ENCODE peak calls at places on chromosomes 16 and 17, in ten cellular contexts. One of them, this sample, is unnamed.

GRCh38 chr17:58318065-58318481 is 10.5 kb downstream of the TSPOAP1 start:
- DNase-seq in A549: no peak
- DNase-seq in AG09309: no peak
- DNase-seq in mucosa of descending colon: no peak
- DNase-seq in GM23248: no peak
- DNase-seq in CD4-positive, alpha-beta memory T cell: no peak
- DNase-seq in ovary: no peak
- DNase-seq in body of pancreas: peak; percentile 9
- DNase-seq in GM23338: no peak
- DNase-seq in K562: no peak
- DNase-seq in this sample: no peak

GRCh38 chr16:84368327-84368996 is at the start of gene ATP2C2:
- DNase-seq in K562: no peak
- DNase-seq in GM23338: peak; percentile 93
- DNase-seq in A549: no peak
- DNase-seq in body of pancreas: peak; percentile 62
- DNase-seq in CD4-positive, alpha-beta memory T cell: no peak
- DNase-seq in GM23248: no peak
- DNase-seq in mucosa of descending colon: peak; percentile 88
- DNase-seq in AG09309: no peak
- DNase-seq in ovary: no peak
- DNase-seq in this sample: peak; percentile 88

GRCh38 chr16:12801511-12802042 is 2.1 kb downstream of the CPPED1 start:
- DNase-seq in AG09309: peak; percentile 79
- DNase-seq in K562: peak; percentile 72
- DNase-seq in CD4-positive, alpha-beta memory T cell: no peak
- DNase-seq in body of pancreas: no peak
- DNase-seq in GM23248: peak; percentile 91
- DNase-seq in ovary: peak; percentile 69
- DNase-seq in A549: no peak
- DNase-seq in GM23338: no peak
- DNase-seq in mucosa of descending colon: peak; percentile 21
- DNase-seq in this sample: no peak

GRCh38 chr17:4950757-4951204 is at the start of gene ENO3:
- DNase-seq in body of pancreas: no peak
- DNase-seq in mucosa of descending colon: peak; percentile 44
- DNase-seq in CD4-positive, alpha-beta memory T cell: no peak
- DNase-seq in A549: peak; percentile 40
- DNase-seq in ovary: peak; percentile 72
- DNase-seq in AG09309: no peak
- DNase-seq in GM23338: peak; percentile 60
- DNase-seq in GM23248: no peak
- DNase-seq in K562: peak; percentile 60
- DNase-seq in this sample: no peak

GRCh38 chr17:40538019-40538935 is 27.0 kb downstream of the CCR7 start:
- DNase-seq in CD4-positive, alpha-beta memory T cell: no peak
- DNase-seq in K562: no peak
- DNase-seq in A549: no peak
- DNase-seq in body of pancreas: peak; percentile 89
- DNase-seq in ovary: peak; percentile 46
- DNase-seq in AG09309: no peak
- DNase-seq in GM23338: no peak
- DNase-seq in mucosa of descending colon: no peak
- DNase-seq in GM23248: peak; percentile 67
- DNase-seq in this sample: no peak

GRCh38 chr16:56331915-56332314 is 93.4 kb downstream of the AMFR start:
- DNase-seq in A549: no peak
- DNase-seq in AG09309: no peak
- DNase-seq in mucosa of descending colon: no peak
- DNase-seq in CD4-positive, alpha-beta memory T cell: no peak
- DNase-seq in GM23248: no peak
- DNase-seq in GM23338: no peak
- DNase-seq in K562: no peak
- DNase-seq in ovary: no peak
- DNase-seq in body of pancreas: no peak
- DNase-seq in this sample: no peak

GRCh38 chr17:41733348-41734138 is 900 bp downstream of the HAP1 start:
- DNase-seq in A549: no peak
- DNase-seq in GM23248: no peak
- DNase-seq in AG09309: no peak
- DNase-seq in CD4-positive, alpha-beta memory T cell: no peak
- DNase-seq in body of pancreas: no peak
- DNase-seq in ovary: no peak
- DNase-seq in K562: no peak
- DNase-seq in GM23338: no peak
- DNase-seq in mucosa of descending colon: no peak
- DNase-seq in this sample: no peak

GRCh38 chr16:22670551-22670970 is 143.4 kb upstream of the HS3ST2 start:
- DNase-seq in AG09309: no peak
- DNase-seq in K562: peak; percentile 76
- DNase-seq in GM23248: no peak
- DNase-seq in CD4-positive, alpha-beta memory T cell: no peak
- DNase-seq in ovary: no peak
- DNase-seq in GM23338: peak; percentile 95
- DNase-seq in A549: peak; percentile 60
- DNase-seq in body of pancreas: no peak
- DNase-seq in mucosa of descending colon: no peak
- DNase-seq in this sample: no peak

GRCh38 chr17:38893612-38894011 is 23.8 kb downstream of the LASP1 start:
- DNase-seq in CD4-positive, alpha-beta memory T cell: no peak
- DNase-seq in AG09309: no peak
- DNase-seq in A549: no peak
- DNase-seq in body of pancreas: no peak
- DNase-seq in GM23248: peak; percentile 37
- DNase-seq in mucosa of descending colon: peak; percentile 43
- DNase-seq in K562: peak; percentile 43
- DNase-seq in GM23338: no peak
- DNase-seq in ovary: no peak
- DNase-seq in this sample: no peak

GRCh38 chr16:23901178-23902131 is 65.7 kb downstream of the PRKCB start:
- DNase-seq in AG09309: no peak
- DNase-seq in CD4-positive, alpha-beta memory T cell: no peak
- DNase-seq in ovary: no peak
- DNase-seq in body of pancreas: no peak
- DNase-seq in mucosa of descending colon: no peak
- DNase-seq in GM23248: no peak
- DNase-seq in GM23338: peak; percentile 57
- DNase-seq in A549: no peak
- DNase-seq in K562: peak; percentile 96
- DNase-seq in this sample: no peak

GRCh38 chr17:53571342-53571741 is 251.4 kb upstream of the KIF2B start:
- DNase-seq in AG09309: no peak
- DNase-seq in CD4-positive, alpha-beta memory T cell: no peak
- DNase-seq in GM23338: no peak
- DNase-seq in ovary: no peak
- DNase-seq in body of pancreas: no peak
- DNase-seq in GM23248: peak; percentile 0
- DNase-seq in mucosa of descending colon: no peak
- DNase-seq in A549: no peak
- DNase-seq in K562: no peak
- DNase-seq in this sample: peak; percentile 1

GRCh38 chr16:35195173-35195863 is 1735.9 kb downstream of the TP53TG3F start:
- DNase-seq in body of pancreas: no peak
- DNase-seq in K562: peak; percentile 24
- DNase-seq in A549: no peak
- DNase-seq in GM23338: peak; percentile 0
- DNase-seq in GM23248: no peak
- DNase-seq in CD4-positive, alpha-beta memory T cell: no peak
- DNase-seq in mucosa of descending colon: no peak
- DNase-seq in AG09309: no peak
- DNase-seq in ovary: no peak
- DNase-seq in this sample: no peak

GRCh38 chr16:77856455-77857138 is 68.2 kb downstream of the VAT1L start:
- DNase-seq in GM23248: no peak
- DNase-seq in body of pancreas: no peak
- DNase-seq in mucosa of descending colon: no peak
- DNase-seq in AG09309: no peak
- DNase-seq in ovary: no peak
- DNase-seq in K562: no peak
- DNase-seq in GM23338: peak; percentile 63
- DNase-seq in CD4-positive, alpha-beta memory T cell: no peak
- DNase-seq in A549: no peak
- DNase-seq in this sample: no peak

GRCh38 chr17:63843387-63844292 is 1.2 kb upstream of the SMARCD2 start:
- DNase-seq in body of pancreas: peak; percentile 45
- DNase-seq in K562: peak; percentile 52
- DNase-seq in ovary: peak; percentile 66
- DNase-seq in CD4-positive, alpha-beta memory T cell: no peak
- DNase-seq in GM23248: peak; percentile 85
- DNase-seq in A549: no peak
- DNase-seq in mucosa of descending colon: peak; percentile 51
- DNase-seq in GM23338: no peak
- DNase-seq in AG09309: peak; percentile 18
- DNase-seq in this sample: peak; percentile 42

GRCh38 chr17:38844261-38844757 is 9.2 kb downstream of the RPL23 start:
- DNase-seq in A549: no peak
- DNase-seq in GM23338: peak; percentile 11
- DNase-seq in K562: peak; percentile 32
- DNase-seq in ovary: no peak
- DNase-seq in GM23248: peak; percentile 37
- DNase-seq in CD4-positive, alpha-beta memory T cell: no peak
- DNase-seq in body of pancreas: peak; percentile 40
- DNase-seq in AG09309: no peak
- DNase-seq in mucosa of descending colon: peak; percentile 27
- DNase-seq in this sample: peak; percentile 34

GRCh38 chr17:44587339-44587738 is 30.1 kb downstream of the FZD2 start:
- DNase-seq in AG09309: peak; percentile 75
- DNase-seq in mucosa of descending colon: no peak
- DNase-seq in body of pancreas: peak; percentile 69
- DNase-seq in GM23248: peak; percentile 94
- DNase-seq in ovary: peak; percentile 27
- DNase-seq in K562: peak; percentile 66
- DNase-seq in GM23338: no peak
- DNase-seq in CD4-positive, alpha-beta memory T cell: no peak
- DNase-seq in A549: peak; percentile 96
- DNase-seq in this sample: no peak
- H3K4me3 ChIP-seq in AG09309: no peak overlapping the region
- H3K4me3 ChIP-seq in mucosa of descending colon: no peak overlapping the region
- H3K4me3 ChIP-seq in body of pancreas: no peak overlapping the region
- H3K4me3 ChIP-seq in GM23248: no peak overlapping the region
- H3K4me3 ChIP-seq in ovary: no peak overlapping the region
- H3K4me3 ChIP-seq in K562: no peak overlapping the region
- H3K4me3 ChIP-seq in GM23338: no peak overlapping the region
- H3K4me3 ChIP-seq in CD4-positive, alpha-beta memory T cell: no peak overlapping the region
- H3K4me3 ChIP-seq in A549: no peak overlapping the region
- H3K4me3 ChIP-seq in this sample: no peak overlapping the region

GRCh38 chr16:67277294-67277998 is 1.9 kb upstream of the PLEKHG4 start:
- DNase-seq in GM23338: no peak
- DNase-seq in K562: peak; percentile 59
- DNase-seq in GM23248: peak; percentile 100
- DNase-seq in body of pancreas: no peak
- DNase-seq in mucosa of descending colon: peak; percentile 29
- DNase-seq in A549: peak; percentile 80
- DNase-seq in AG09309: peak; percentile 98
- DNase-seq in CD4-positive, alpha-beta memory T cell: no peak
- DNase-seq in ovary: no peak
- DNase-seq in this sample: no peak
- H3K4me3 ChIP-seq in GM23338: no peak overlapping the region
- H3K4me3 ChIP-seq in K562: peak overlapping the region; percentile 74
- H3K4me3 ChIP-seq in GM23248: peak overlapping the region; percentile 57
- H3K4me3 ChIP-seq in body of pancreas: no peak overlapping the region
- H3K4me3 ChIP-seq in mucosa of descending colon: no peak overlapping the region
- H3K4me3 ChIP-seq in A549: peak overlapping the region; percentile 80
- H3K4me3 ChIP-seq in AG09309: no peak overlapping the region
- H3K4me3 ChIP-seq in CD4-positive, alpha-beta memory T cell: no peak overlapping the region
- H3K4me3 ChIP-seq in ovary: no peak overlapping the region
- H3K4me3 ChIP-seq in this sample: no peak overlapping the region

GRCh38 chr17:81735181-81736102 is 23.4 kb downstream of the SLC25A10 start:
- DNase-seq in GM23248: peak; percentile 88
- DNase-seq in AG09309: no peak
- DNase-seq in CD4-positive, alpha-beta memory T cell: no peak
- DNase-seq in GM23338: no peak
- DNase-seq in K562: peak; percentile 77
- DNase-seq in mucosa of descending colon: peak; percentile 60
- DNase-seq in ovary: no peak
- DNase-seq in body of pancreas: peak; percentile 25
- DNase-seq in A549: peak; percentile 63
- DNase-seq in this sample: peak; percentile 73
- H3K4me3 ChIP-seq in GM23248: peak overlapping the region; percentile 56
- H3K4me3 ChIP-seq in AG09309: peak overlapping the region; percentile 24
- H3K4me3 ChIP-seq in CD4-positive, alpha-beta memory T cell: no peak overlapping the region
- H3K4me3 ChIP-seq in GM23338: no peak overlapping the region
- H3K4me3 ChIP-seq in K562: peak overlapping the region; percentile 5
- H3K4me3 ChIP-seq in mucosa of descending colon: no peak overlapping the region
- H3K4me3 ChIP-seq in ovary: no peak overlapping the region
- H3K4me3 ChIP-seq in body of pancreas: no peak overlapping the region
- H3K4me3 ChIP-seq in A549: no peak overlapping the region
- H3K4me3 ChIP-seq in this sample: peak overlapping the region; percentile 31

GRCh38 chr17:31260151-31260550 is 36.9 kb downstream of the OMG start:
- DNase-seq in ovary: no peak
- DNase-seq in body of pancreas: no peak
- DNase-seq in A549: no peak
- DNase-seq in GM23338: no peak
- DNase-seq in GM23248: no peak
- DNase-seq in AG09309: no peak
- DNase-seq in CD4-positive, alpha-beta memory T cell: no peak
- DNase-seq in mucosa of descending colon: no peak
- DNase-seq in K562: no peak
- DNase-seq in this sample: no peak

GRCh38 chr17:31252741-31253140 is 44.3 kb downstream of the OMG start:
- DNase-seq in mucosa of descending colon: no peak
- DNase-seq in body of pancreas: no peak
- DNase-seq in K562: no peak
- DNase-seq in A549: no peak
- DNase-seq in ovary: no peak
- DNase-seq in GM23338: no peak
- DNase-seq in AG09309: no peak
- DNase-seq in CD4-positive, alpha-beta memory T cell: no peak
- DNase-seq in GM23248: no peak
- DNase-seq in this sample: no peak

GRCh38 chr17:31261596-31261995 is 35.4 kb downstream of the OMG start:
- DNase-seq in CD4-positive, alpha-beta memory T cell: no peak
- DNase-seq in mucosa of descending colon: no peak
- DNase-seq in ovary: no peak
- DNase-seq in body of pancreas: no peak
- DNase-seq in GM23248: no peak
- DNase-seq in K562: no peak
- DNase-seq in GM23338: no peak
- DNase-seq in A549: no peak
- DNase-seq in AG09309: no peak
- DNase-seq in this sample: peak; percentile 79

GRCh38 chr17:31254654-31255053 is 42.4 kb downstream of the OMG start:
- DNase-seq in A549: no peak
- DNase-seq in AG09309: no peak
- DNase-seq in CD4-positive, alpha-beta memory T cell: no peak
- DNase-seq in ovary: no peak
- DNase-seq in mucosa of descending colon: no peak
- DNase-seq in GM23248: no peak
- DNase-seq in GM23338: no peak
- DNase-seq in K562: no peak
- DNase-seq in body of pancreas: no peak
- DNase-seq in this sample: no peak

DNA sequence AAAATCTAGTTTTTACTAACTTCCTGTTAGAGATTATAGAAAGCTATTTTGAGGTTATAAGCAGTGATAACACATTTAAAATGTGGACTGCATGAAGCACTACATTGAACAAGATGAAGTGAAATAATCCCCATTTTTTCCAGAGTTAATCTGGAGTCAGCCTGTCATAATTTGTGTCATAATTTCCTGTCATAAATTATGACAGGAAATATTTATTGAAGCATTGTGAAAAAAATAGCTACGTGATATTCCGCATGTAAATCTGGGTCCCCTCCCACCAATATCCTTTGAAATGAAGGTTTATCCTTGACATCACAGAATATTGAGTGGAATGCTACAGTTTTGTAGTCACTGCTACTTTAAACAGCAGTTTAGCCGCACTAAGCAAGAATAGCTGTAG is 40.1 kb downstream of the OMG start:
- DNase-seq in AG09309: no peak
- DNase-seq in mucosa of descending colon: no peak
- DNase-seq in GM23338: no peak
- DNase-seq in body of pancreas: no peak
- DNase-seq in A549: no peak
- DNase-seq in K562: no peak
- DNase-seq in ovary: no peak
- DNase-seq in GM23248: no peak
- DNase-seq in CD4-positive, alpha-beta memory T cell: no peak
- DNase-seq in this sample: no peak
- H3K4me3 ChIP-seq in AG09309: no peak overlapping the region
- H3K4me3 ChIP-seq in mucosa of descending colon: no peak overlapping the region
- H3K4me3 ChIP-seq in GM23338: no peak overlapping the region
- H3K4me3 ChIP-seq in body of pancreas: no peak overlapping the region
- H3K4me3 ChIP-seq in A549: no peak overlapping the region
- H3K4me3 ChIP-seq in K562: no peak overlapping the region
- H3K4me3 ChIP-seq in ovary: no peak overlapping the region
- H3K4me3 ChIP-seq in GM23248: no peak overlapping the region
- H3K4me3 ChIP-seq in CD4-positive, alpha-beta memory T cell: no peak overlapping the region
- H3K4me3 ChIP-seq in this sample: no peak overlapping the region

This sample was measured in small intestine.